ENCODE peak calls at places on chromosomes 11 and 22, in seven cellular contexts. A is GM12878, U is K562, F is HepG2, I is SK-N-SH, S is H1, J is GM12891. M is an unnamed sample.

GRCh38 chr11:97968071-97968470 is 1052.7 kb upstream of the CNTN5 start:
- DNase-seq in A (no peak), U (no peak), F (no peak), I (no peak), S (no peak), J (no peak), M (no peak)

GRCh38 chr11:93032580-93032979 is 63.1 kb downstream of the MTNR1B start:
- DNase-seq in A (no peak), U (no peak), F (no peak), I (no peak), S (no peak), J (no peak), M (no peak)

GRCh38 chr22:46522743-46523300 is 14.6 kb downstream of the CELSR1 start:
- DNase-seq in A (no peak), U (no peak), F (no peak), I (no peak), S (no peak), J (no peak), M (no peak)

GRCh38 chr22:30816413-30816812 is 121.7 kb downstream of the OSBP2 start:
- DNase-seq in A (no peak), U (peak; percentile 20), F (no peak), I (no peak), S (no peak), J (no peak), M (no peak)

GRCh38 chr22:34946339-34946985 is 119.5 kb upstream of the ISX start:
- DNase-seq in A (peak; percentile 20), U (no peak), F (no peak), I (no peak), S (no peak), J (no peak), M (no peak)

GRCh38 chr11:27040302-27041115 is at the start of gene BBOX1:
- DNase-seq in A (no peak), U (no peak), F (no peak), I (peak; percentile 9), S (no peak), J (no peak), M (no peak)

GRCh38 chr11:121095561-121095960 is 5.5 kb upstream of the TECTA start:
- DNase-seq in A (no peak), U (no peak), F (no peak), I (no peak), S (no peak), J (no peak), M (no peak)

GRCh38 chr22:50544078-50544745 is 1.5 kb upstream of the KLHDC7B start:
- DNase-seq in A (no peak), U (no peak), F (no peak), I (peak; percentile 83), S (peak; percentile 95), J (peak; percentile 80), M (peak; percentile 78)

GRCh38 chr11:12434255-12434654 is 56.9 kb downstream of the PARVA start:
- DNase-seq in A (no peak), U (no peak), F (no peak), I (no peak), S (no peak), J (no peak), M (no peak)

GRCh38 chr11:8354622-8355417 is 91.1 kb upstream of the LMO1 start:
- DNase-seq in A (no peak), U (no peak), F (no peak), I (peak; percentile 79), S (no peak), J (no peak), M (no peak)

GRCh38 chr11:130131957-130132850 is 27.4 kb upstream of the ST14 start:
- DNase-seq in A (peak; percentile 15), U (peak; percentile 73), F (peak; percentile 68), I (peak; percentile 83), S (peak; percentile 63), J (peak; percentile 47), M (peak; percentile 46)

GRCh38 chr11:9708544-9708943 is 44.7 kb downstream of the SWAP70 start:
- DNase-seq in A (no peak), U (no peak), F (no peak), I (no peak), S (no peak), J (no peak), M (no peak)

GRCh38 chr11:77188323-77188911 is 60.4 kb downstream of the MYO7A start:
- DNase-seq in A (peak; percentile 13), U (peak; percentile 85), F (peak; percentile 73), I (peak; percentile 90), S (peak; percentile 83), J (peak; percentile 83), M (peak; percentile 78)

GRCh38 chr22:42626431-42626830 is 11.7 kb upstream of the POLDIP3 start:
- DNase-seq in A (no peak), U (no peak), F (no peak), I (no peak), S (no peak), J (no peak), M (no peak)

GRCh38 chr11:103528596-103528995 is 419.4 kb downstream of the DYNC2H1 start:
- DNase-seq in A (no peak), U (no peak), F (no peak), I (no peak), S (no peak), J (no peak), M (no peak)

GRCh38 chr11:36233226-36233625 is 56.0 kb downstream of the COMMD9 start:
- DNase-seq in A (no peak), U (no peak), F (no peak), I (no peak), S (no peak), J (no peak), M (no peak)

GRCh38 chr11:30635401-30635989 is 49.3 kb upstream of the MPPED2 start:
- DNase-seq in A (no peak), U (no peak), F (no peak), I (peak; percentile 63), S (peak; percentile 57), J (no peak), M (no peak)

GRCh38 chr11:107354780-107355179 is 102.8 kb downstream of the CWF19L2 start:
- DNase-seq in A (no peak), U (no peak), F (no peak), I (no peak), S (no peak), J (no peak), M (no peak)

GRCh38 chr22:19984201-19984753 is 32.3 kb downstream of the ARVCF start:
- DNase-seq in A (no peak), U (peak; percentile 73), F (no peak), I (no peak), S (no peak), J (no peak), M (no peak)

GRCh38 chr11:29518389-29519174 is 498.2 kb downstream of the KCNA4 start:
- DNase-seq in A (no peak), U (no peak), F (no peak), I (no peak), S (peak; percentile 52), J (no peak), M (no peak)

GRCh38 chr22:21079493-21079892 is 33.7 kb downstream of the LRRC74B start:
- DNase-seq in A (no peak), U (no peak), F (no peak), I (no peak), S (no peak), J (no peak), M (no peak)

GRCh38 chr11:90243534-90243933 is 20.7 kb upstream of the CHORDC1 start:
- DNase-seq in A (no peak), U (no peak), F (no peak), I (no peak), S (no peak), J (no peak), M (no peak)

GRCh38 chr22:44795701-44796630 is 43.6 kb downstream of the ARHGAP8 start:
- DNase-seq in A (no peak), U (no peak), F (no peak), I (no peak), S (peak; percentile 60), J (no peak), M (no peak)
- TF ChIP-seq TAF1 in A (no peak), U (no peak), F (no peak), I (no peak), S (no peak), J (no peak), M (no peak)

GRCh38 chr11:64990222-64990918 is 6.4 kb downstream of the BATF2 start:
- DNase-seq in A (no peak), U (peak; percentile 81), F (no peak), I (no peak), S (no peak), J (no peak), M (no peak)
- TF ChIP-seq POLR2AphosphoS5 in A (no peak), U (no peak), F (no peak), I (no peak), S (no peak), J (no peak), M (no peak)

GRCh38 chr22:26629988-26630761 is 8.4 kb downstream of the CRYBA4 start:
- DNase-seq in A (no peak), U (peak; percentile 76), F (no peak), I (no peak), S (no peak), J (no peak), M (no peak)
- TF ChIP-seq TAF1 in A (no peak), U (no peak), F (no peak), I (no peak), S (no peak), J (no peak), M (no peak)

GRCh38 chr11:15816996-15817395 is 539.4 kb downstream of the SOX6 start:
- DNase-seq in A (no peak), U (no peak), F (no peak), I (no peak), S (no peak), J (no peak), M (no peak)

GRCh38 chr11:15819679-15820286 is 536.6 kb downstream of the SOX6 start:
- DNase-seq in A (no peak), U (peak; percentile 66), F (peak; percentile 46), I (no peak), S (peak; percentile 86), J (peak; percentile 15), M (peak; percentile 11)

GRCh38 chr11:15816270-15816871 is 540.0 kb downstream of the SOX6 start:
- DNase-seq in A (no peak), U (no peak), F (no peak), I (no peak), S (no peak), J (no peak), M (no peak)

GRCh38 chr11:15818132-15818842 is 538.1 kb downstream of the SOX6 start:
- DNase-seq in A (no peak), U (no peak), F (no peak), I (no peak), S (no peak), J (no peak), M (no peak)

DNA sequence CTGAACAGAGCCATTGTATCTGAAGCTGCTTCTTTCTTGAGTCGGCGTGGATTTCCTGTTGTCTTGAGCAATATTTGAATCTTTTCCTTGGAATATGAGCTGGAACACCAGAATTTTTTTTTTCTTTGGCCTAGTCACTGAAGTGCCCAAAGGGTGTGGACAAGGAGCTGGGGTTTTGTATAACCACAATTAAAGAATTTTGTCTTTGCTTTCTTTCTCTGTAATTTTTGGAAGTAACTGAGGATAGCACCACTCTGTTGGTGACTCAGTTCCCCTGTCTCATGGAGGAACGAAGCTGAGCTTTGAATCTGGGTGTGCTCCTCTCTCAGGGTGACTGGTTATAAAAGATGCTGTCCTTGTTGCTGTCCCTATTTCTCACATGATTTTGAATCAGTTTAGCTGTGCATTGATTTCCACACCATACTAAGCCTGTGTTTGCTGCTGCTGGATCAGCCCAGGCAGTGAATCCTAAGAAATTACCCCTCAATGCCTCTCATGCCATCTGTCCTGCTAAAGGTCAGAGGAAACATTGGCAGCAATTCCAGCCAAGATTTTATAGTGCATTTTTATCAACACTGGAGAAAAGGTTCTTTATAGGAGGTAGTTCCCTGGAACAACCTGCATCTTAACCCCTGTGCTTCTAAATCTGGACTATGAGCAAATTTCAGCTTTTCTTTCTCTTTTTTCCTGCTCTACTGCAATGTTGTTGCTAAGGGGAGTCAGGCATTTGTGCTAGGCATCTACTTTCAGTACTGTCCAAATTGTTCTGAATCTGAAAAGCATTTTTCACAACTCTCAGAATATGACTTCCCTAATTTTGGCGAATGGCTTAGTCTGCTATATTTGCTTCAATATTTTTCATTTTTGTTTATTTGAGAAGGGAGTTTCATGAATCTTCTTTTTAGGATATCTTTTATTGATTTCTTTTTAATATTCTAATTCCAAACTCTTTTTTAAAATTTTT is 540.8 kb downstream of the SOX6 start:
- DNase-seq in A (no peak), U (no peak), F (no peak), I (no peak), S (no peak), J (no peak), M (no peak)
- TF ChIP-seq POLR2AphosphoS5 in A (no peak), U (no peak), F (no peak), I (no peak), S (no peak), J (no peak), M (no peak)

M was measured in GM12892.